ENCODE peak calls at places on chromosome 14, in five cellular contexts. B is astrocyte of the spinal cord, A is GM10248, L is fibroblast of lung, D is epithelial cell of esophagus. N is an unnamed sample.

GRCh38 chr14:98607341-98607910 is 664.6 kb downstream of the BCL11B start:
- DNase-seq in B (no peak), A (no peak), L (no peak), D (no peak), N (no peak)

GRCh38 chr14:63512861-63513260 is 30.3 kb downstream of the PPP2R5E start:
- DNase-seq in B (no peak), A (peak), L (no peak), D (no peak), N (peak)

GRCh38 chr14:100056964-100057817 is 8.0 kb upstream of the EVL start:
- DNase-seq in B (peak), A (peak), L (no peak), D (peak), N (peak)

GRCh38 chr14:32800320-32800719 is 138.4 kb upstream of the NPAS3 start:
- DNase-seq in B (no peak), A (no peak), L (no peak), D (peak), N (no peak)

GRCh38 chr14:95834491-95834890 is 42.1 kb upstream of the TUNAR start:
- DNase-seq in B (no peak), A (no peak), L (no peak), D (no peak), N (no peak)

GRCh38 chr14:95511687-95512086 is 4.8 kb downstream of the SYNE3 start:
- DNase-seq in B (no peak), A (no peak), L (no peak), D (no peak), N (no peak)

GRCh38 chr14:78448483-78449094 is 278.4 kb downstream of the NRXN3 start:
- DNase-seq in B (peak), A (peak), L (peak), D (peak), N (peak)

GRCh38 chr14:67748312-67748711 is 46.6 kb downstream of the RDH12 start:
- DNase-seq in B (no peak), A (no peak), L (no peak), D (no peak), N (no peak)

GRCh38 chr14:51458563-51458955 is 193.2 kb upstream of the FRMD6 start:
- DNase-seq in B (peak), A (no peak), L (peak), D (peak), N (no peak)

GRCh38 chr14:50659327-50659974 is 8.7 kb downstream of the SAV1 start:
- DNase-seq in B (no peak), A (no peak), L (no peak), D (peak), N (no peak)

GRCh38 chr14:57982802-57983201 is 116.9 kb upstream of the SLC35F4 start:
- DNase-seq in B (no peak), A (no peak), L (peak), D (peak), N (no peak)

GRCh38 chr14:62692490-62693106 is 352.7 kb downstream of the KCNH5 start:
- DNase-seq in B (peak), A (no peak), L (peak), D (peak), N (no peak)

GRCh38 chr14:55532645-55533309 is 47.2 kb upstream of the KTN1 start:
- DNase-seq in B (no peak), A (no peak), L (no peak), D (no peak), N (no peak)

GRCh38 chr14:25394356-25394755 is 344.4 kb upstream of the STXBP6 start:
- DNase-seq in B (no peak), A (no peak), L (no peak), D (no peak), N (no peak)

GRCh38 chr14:39085933-39086332 is 17.1 kb downstream of the SEC23A start:
- DNase-seq in B (no peak), A (no peak), L (peak), D (no peak), N (no peak)

GRCh38 chr14:104135121-104135903 is 3.1 kb upstream of the KIF26A start:
- DNase-seq in B (no peak), A (no peak), L (peak), D (no peak), N (no peak)

GRCh38 chr14:35287481-35288013 is 4.6 kb upstream of the PSMA6 start:
- DNase-seq in B (no peak), A (no peak), L (peak), D (peak), N (no peak)

GRCh38 chr14:89755816-89756215 is 198.7 kb downstream of the EFCAB11 start:
- DNase-seq in B (no peak), A (no peak), L (no peak), D (no peak), N (no peak)

GRCh38 chr14:99271951-99272668 is at the start of gene BCL11B:
- DNase-seq in B (peak), A (peak), L (peak), D (peak), N (peak)

GRCh38 chr14:77026930-77027537 is 1.5 kb downstream of the IRF2BPL start:
- DNase-seq in B (peak), A (peak), L (peak), D (peak), N (peak)

GRCh38 chr14:87600236-87600635 is 392.7 kb downstream of the GALC start:
- DNase-seq in B (no peak), A (no peak), L (no peak), D (peak), N (no peak)

GRCh38 chr14:31457665-31458659 is 656 bp upstream of the DTD2 start:
- DNase-seq in B (no peak), A (no peak), L (peak), D (peak), N (no peak)

GRCh38 chr14:90628825-90629224 is 187.4 kb downstream of the TTC7B start:
- DNase-seq in B (no peak), A (no peak), L (no peak), D (no peak), N (no peak)

GRCh38 chr14:80978403-80978802 is 23.0 kb downstream of the TSHR start:
- DNase-seq in B (no peak), A (no peak), L (no peak), D (no peak), N (no peak)

GRCh38 chr14:54845616-54846015 is 57.0 kb downstream of the GCH1 start:
- DNase-seq in B (no peak), A (no peak), L (no peak), D (no peak), N (no peak)

GRCh38 chr14:81429028-81429427 is 28.9 kb upstream of the STON2 start:
- DNase-seq in B (no peak), A (no peak), L (no peak), D (no peak), N (no peak)

GRCh38 chr14:24060984-24061913 is 9.4 kb downstream of the CARMIL3 start:
- DNase-seq in B (no peak), A (no peak), L (no peak), D (no peak), N (no peak)

GRCh38 chr14:84254205-84254788 is 1275.6 kb upstream of the FLRT2 start:
- DNase-seq in B (no peak), A (no peak), L (no peak), D (no peak), N (no peak)

GRCh38 chr14:84247693-84248092 is 1282.3 kb upstream of the FLRT2 start:
- DNase-seq in B (no peak), A (no peak), L (no peak), D (no peak), N (no peak)

GRCh38 chr14:84252706-84253105 is 1277.2 kb upstream of the FLRT2 start:
- DNase-seq in B (no peak), A (no peak), L (no peak), D (no peak), N (no peak)

DNA sequence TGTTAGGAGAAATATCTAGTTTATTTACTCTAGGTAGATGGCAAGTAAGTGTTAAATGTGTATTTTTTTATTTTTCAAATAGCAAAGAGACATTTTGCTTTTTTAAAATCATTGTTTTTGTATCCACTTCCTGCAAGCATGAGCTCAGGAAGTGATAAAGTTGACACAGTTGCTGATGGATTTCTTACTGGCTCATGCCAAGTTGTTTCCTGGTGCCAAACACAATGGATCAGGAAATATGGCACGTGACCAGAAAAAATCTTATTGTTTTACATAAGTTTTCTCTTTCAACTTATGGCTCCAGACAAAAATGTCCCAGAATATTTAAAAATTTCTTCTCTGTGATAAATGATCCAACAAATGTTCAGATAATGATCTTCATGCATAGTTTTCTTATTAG is 1279.1 kb upstream of the FLRT2 start:
- DNase-seq in B (no peak), A (no peak), L (no peak), D (no peak), N (no peak)
- TF ChIP-seq CTCF in B (no peak), A (no peak), L (no peak), D (no peak), N (no peak)

DNA sequence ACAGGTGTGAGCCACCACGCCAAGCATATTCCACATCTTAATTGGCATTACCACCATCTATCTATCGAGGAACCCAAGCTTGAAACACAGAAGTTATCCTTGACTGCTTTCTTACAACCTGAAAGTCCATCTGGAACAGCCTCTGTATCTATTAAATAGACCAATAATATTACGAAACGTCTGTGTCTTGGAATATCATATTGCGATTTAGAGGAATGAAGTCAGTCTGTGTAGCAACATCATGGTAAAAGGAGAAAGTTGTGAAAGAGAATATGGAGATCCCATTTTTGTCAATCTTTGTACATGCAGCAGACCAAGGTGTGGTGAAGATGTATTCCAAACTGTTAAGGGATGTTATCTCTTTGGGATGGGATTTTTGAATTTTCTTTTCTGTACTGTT is 25.8 kb upstream of the MAX start:
- DNase-seq in B (no peak), A (no peak), L (no peak), D (no peak), N (no peak)
- TF ChIP-seq CTCF in B (no peak), A (no peak), L (no peak), D (no peak), N (no peak)

GRCh38 chr14:41586237-41586636 is 20.4 kb upstream of the LRFN5 start:
- DNase-seq in B (no peak), A (no peak), L (no peak), D (no peak), N (no peak)
- TF ChIP-seq CTCF in B (no peak), A (no peak), L (no peak), D (no peak), N (no peak)

DNA sequence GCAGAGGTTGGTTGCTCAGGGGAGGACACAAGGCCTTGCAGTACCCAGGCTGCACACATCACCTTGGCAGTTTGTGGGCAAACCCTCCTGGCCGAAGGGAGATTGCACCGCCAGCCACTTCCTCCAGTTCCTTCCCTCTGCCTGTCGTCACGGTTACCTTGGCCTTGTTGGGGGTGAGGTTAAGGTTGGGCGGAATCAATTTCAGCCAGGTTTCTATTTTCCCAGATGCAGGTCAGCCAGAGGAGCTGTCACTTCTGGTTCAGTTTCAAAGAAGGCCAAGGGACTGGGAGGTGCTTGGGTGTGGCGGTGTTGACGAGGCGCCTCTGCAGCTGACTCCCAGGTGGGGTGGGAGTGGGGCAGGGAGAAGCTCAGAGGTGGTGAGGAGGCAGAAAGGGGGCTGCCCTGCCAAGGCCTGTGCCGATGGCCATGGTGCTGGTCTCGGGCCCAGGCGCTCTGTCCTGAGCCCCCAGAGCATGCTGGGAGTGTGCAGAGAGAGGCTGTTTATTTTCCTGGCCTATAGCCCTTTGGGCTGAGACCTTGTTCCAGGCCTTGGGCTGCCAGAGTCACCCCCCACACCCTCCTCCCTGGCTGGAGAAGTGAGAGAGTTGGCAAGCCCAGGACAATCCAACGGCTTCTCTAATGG is 31.4 kb downstream of the JDP2 start:
- DNase-seq in B (no peak), A (no peak), L (no peak), D (no peak), N (no peak)
- TF ChIP-seq CTCF in B (no peak), A (no peak), L (no peak), D (no peak), N (no peak)

GRCh38 chr14:105398044-105398725 is at the start of gene TEX22:
- DNase-seq in B (peak), A (peak), L (peak), D (peak), N (peak)
- TF ChIP-seq CTCF in B (peak), A (peak), L (peak), D (no peak), N (no peak)